ENCODE peak calls at places on chromosomes 11 and 22, in ten cellular contexts. One of them, this sample, is unnamed.

GRCh38 chr11:11373934-11374333 is 20.9 kb upstream of the CSNK2A3 start:
- DNase-seq in Calu3: no peak
- DNase-seq in astrocyte of the spinal cord: no peak
- DNase-seq in epithelial cell of esophagus: no peak
- DNase-seq in CD4-positive, alpha-beta T cell: no peak
- DNase-seq in HL-60: no peak
- DNase-seq in HFFc6: no peak
- DNase-seq in kidney: no peak
- DNase-seq in CD8-positive, alpha-beta T cell: no peak
- DNase-seq in foreskin fibroblast: no peak
- DNase-seq in this sample: no peak

GRCh38 chr11:16052750-16053149 is 303.6 kb downstream of the SOX6 start:
- DNase-seq in epithelial cell of esophagus: no peak
- DNase-seq in HFFc6: no peak
- DNase-seq in astrocyte of the spinal cord: no peak
- DNase-seq in CD4-positive, alpha-beta T cell: no peak
- DNase-seq in kidney: no peak
- DNase-seq in foreskin fibroblast: no peak
- DNase-seq in CD8-positive, alpha-beta T cell: no peak
- DNase-seq in Calu3: no peak
- DNase-seq in HL-60: no peak
- DNase-seq in this sample: no peak

GRCh38 chr11:19116315-19116970 is 525 bp upstream of the ZDHHC13 start:
- DNase-seq in foreskin fibroblast: no peak
- DNase-seq in astrocyte of the spinal cord: no peak
- DNase-seq in epithelial cell of esophagus: no peak
- DNase-seq in CD4-positive, alpha-beta T cell: no peak
- DNase-seq in Calu3: no peak
- DNase-seq in CD8-positive, alpha-beta T cell: no peak
- DNase-seq in HL-60: no peak
- DNase-seq in kidney: no peak
- DNase-seq in HFFc6: no peak
- DNase-seq in this sample: no peak

GRCh38 chr11:60265373-60266214 is 14.9 kb upstream of the MS4A4A start:
- DNase-seq in kidney: no peak
- DNase-seq in CD4-positive, alpha-beta T cell: no peak
- DNase-seq in Calu3: peak
- DNase-seq in foreskin fibroblast: peak
- DNase-seq in HFFc6: peak
- DNase-seq in epithelial cell of esophagus: peak
- DNase-seq in CD8-positive, alpha-beta T cell: no peak
- DNase-seq in astrocyte of the spinal cord: peak
- DNase-seq in HL-60: no peak
- DNase-seq in this sample: no peak

GRCh38 chr22:27846248-27846760 is 44.7 kb upstream of the MN1 start:
- DNase-seq in epithelial cell of esophagus: no peak
- DNase-seq in HFFc6: no peak
- DNase-seq in CD4-positive, alpha-beta T cell: no peak
- DNase-seq in kidney: no peak
- DNase-seq in HL-60: no peak
- DNase-seq in astrocyte of the spinal cord: no peak
- DNase-seq in Calu3: no peak
- DNase-seq in foreskin fibroblast: no peak
- DNase-seq in CD8-positive, alpha-beta T cell: no peak
- DNase-seq in this sample: no peak

GRCh38 chr11:78350646-78351165 is 66.9 kb downstream of the GAB2 start:
- DNase-seq in Calu3: no peak
- DNase-seq in CD8-positive, alpha-beta T cell: no peak
- DNase-seq in epithelial cell of esophagus: no peak
- DNase-seq in foreskin fibroblast: no peak
- DNase-seq in HL-60: peak
- DNase-seq in HFFc6: peak
- DNase-seq in CD4-positive, alpha-beta T cell: no peak
- DNase-seq in kidney: no peak
- DNase-seq in astrocyte of the spinal cord: peak
- DNase-seq in this sample: no peak

GRCh38 chr11:69403556-69404215 is 77.8 kb upstream of the LINC01488 start:
- DNase-seq in Calu3: no peak
- DNase-seq in foreskin fibroblast: peak
- DNase-seq in astrocyte of the spinal cord: peak
- DNase-seq in HFFc6: peak
- DNase-seq in kidney: peak
- DNase-seq in CD4-positive, alpha-beta T cell: no peak
- DNase-seq in epithelial cell of esophagus: peak
- DNase-seq in CD8-positive, alpha-beta T cell: no peak
- DNase-seq in HL-60: no peak
- DNase-seq in this sample: no peak

GRCh38 chr22:39214006-39214382 is 30.8 kb downstream of the PDGFB start:
- DNase-seq in Calu3: no peak
- DNase-seq in foreskin fibroblast: no peak
- DNase-seq in HFFc6: no peak
- DNase-seq in epithelial cell of esophagus: no peak
- DNase-seq in CD4-positive, alpha-beta T cell: no peak
- DNase-seq in kidney: no peak
- DNase-seq in HL-60: no peak
- DNase-seq in astrocyte of the spinal cord: no peak
- DNase-seq in CD8-positive, alpha-beta T cell: no peak
- DNase-seq in this sample: no peak

GRCh38 chr11:72721689-72722049 is 30.5 kb downstream of the ARAP1 start:
- DNase-seq in CD4-positive, alpha-beta T cell: peak
- DNase-seq in astrocyte of the spinal cord: peak
- DNase-seq in foreskin fibroblast: no peak
- DNase-seq in HFFc6: no peak
- DNase-seq in kidney: peak
- DNase-seq in CD8-positive, alpha-beta T cell: peak
- DNase-seq in Calu3: no peak
- DNase-seq in epithelial cell of esophagus: peak
- DNase-seq in HL-60: no peak
- DNase-seq in this sample: peak

GRCh38 chr11:16997624-16998023 is 16.6 kb downstream of the PLEKHA7 start:
- DNase-seq in CD8-positive, alpha-beta T cell: no peak
- DNase-seq in foreskin fibroblast: no peak
- DNase-seq in astrocyte of the spinal cord: no peak
- DNase-seq in epithelial cell of esophagus: no peak
- DNase-seq in CD4-positive, alpha-beta T cell: no peak
- DNase-seq in HL-60: no peak
- DNase-seq in HFFc6: no peak
- DNase-seq in Calu3: no peak
- DNase-seq in kidney: no peak
- DNase-seq in this sample: no peak

GRCh38 chr11:12144306-12145174 is 34.1 kb downstream of the MICAL2 start:
- DNase-seq in CD8-positive, alpha-beta T cell: no peak
- DNase-seq in astrocyte of the spinal cord: no peak
- DNase-seq in kidney: no peak
- DNase-seq in foreskin fibroblast: no peak
- DNase-seq in epithelial cell of esophagus: no peak
- DNase-seq in HFFc6: no peak
- DNase-seq in CD4-positive, alpha-beta T cell: no peak
- DNase-seq in HL-60: no peak
- DNase-seq in Calu3: no peak
- DNase-seq in this sample: no peak

GRCh38 chr11:16527525-16528246 is 171.3 kb upstream of the SOX6 start:
- DNase-seq in HL-60: no peak
- DNase-seq in kidney: no peak
- DNase-seq in Calu3: no peak
- DNase-seq in epithelial cell of esophagus: no peak
- DNase-seq in HFFc6: no peak
- DNase-seq in CD8-positive, alpha-beta T cell: no peak
- DNase-seq in CD4-positive, alpha-beta T cell: no peak
- DNase-seq in foreskin fibroblast: no peak
- DNase-seq in astrocyte of the spinal cord: no peak
- DNase-seq in this sample: no peak

GRCh38 chr22:35703861-35704584 is 13.6 kb upstream of the APOL5 start:
- DNase-seq in foreskin fibroblast: no peak
- DNase-seq in HL-60: no peak
- DNase-seq in astrocyte of the spinal cord: peak
- DNase-seq in epithelial cell of esophagus: no peak
- DNase-seq in kidney: no peak
- DNase-seq in Calu3: no peak
- DNase-seq in CD8-positive, alpha-beta T cell: no peak
- DNase-seq in CD4-positive, alpha-beta T cell: no peak
- DNase-seq in HFFc6: no peak
- DNase-seq in this sample: no peak

GRCh38 chr11:132334769-132335280 is 964.4 kb downstream of the NTM start:
- DNase-seq in foreskin fibroblast: no peak
- DNase-seq in astrocyte of the spinal cord: no peak
- DNase-seq in HL-60: no peak
- DNase-seq in epithelial cell of esophagus: no peak
- DNase-seq in CD4-positive, alpha-beta T cell: no peak
- DNase-seq in CD8-positive, alpha-beta T cell: no peak
- DNase-seq in HFFc6: no peak
- DNase-seq in kidney: no peak
- DNase-seq in Calu3: no peak
- DNase-seq in this sample: no peak

DNA sequence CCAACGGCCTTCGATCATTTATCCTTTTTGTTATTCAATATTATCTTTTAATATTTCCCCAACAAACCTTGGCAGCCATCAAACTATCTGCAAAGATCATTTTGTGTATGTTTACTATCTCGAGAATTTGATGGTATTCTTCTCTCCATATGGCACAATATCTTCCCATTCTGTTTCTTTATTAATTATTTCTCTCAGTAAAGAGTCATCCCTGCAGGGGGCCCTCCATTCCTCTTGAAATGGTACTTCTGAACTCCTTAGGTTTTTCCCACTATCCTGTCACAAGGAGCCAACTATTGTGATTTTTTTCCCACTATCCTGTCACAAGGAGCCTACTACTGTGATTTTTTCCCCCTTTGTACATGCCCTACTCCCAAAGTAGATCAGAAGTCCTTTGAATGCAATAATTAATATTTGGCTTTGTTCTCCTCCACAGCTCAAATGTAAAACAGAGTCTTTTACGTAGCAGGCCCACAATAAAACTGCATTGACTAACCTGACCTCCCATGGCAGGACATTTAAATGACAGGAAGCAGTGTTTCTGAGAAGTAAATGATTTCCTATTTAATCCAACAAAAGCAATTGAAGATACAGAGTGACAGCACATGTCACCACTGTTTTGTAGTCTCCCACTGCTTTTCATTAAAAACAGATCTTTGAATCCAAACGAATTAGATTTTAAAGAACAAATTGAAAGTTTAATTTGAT is 43.3 kb downstream of the PDGFD start:
- DNase-seq in CD4-positive, alpha-beta T cell: no peak
- DNase-seq in HL-60: no peak
- DNase-seq in astrocyte of the spinal cord: no peak
- DNase-seq in epithelial cell of esophagus: no peak
- DNase-seq in Calu3: no peak
- DNase-seq in foreskin fibroblast: no peak
- DNase-seq in kidney: no peak
- DNase-seq in HFFc6: no peak
- DNase-seq in CD8-positive, alpha-beta T cell: no peak
- DNase-seq in this sample: no peak
- TF ChIP-seq CTCF in CD4-positive, alpha-beta T cell: no peak
- TF ChIP-seq CTCF in HL-60: no peak
- TF ChIP-seq CTCF in astrocyte of the spinal cord: no peak
- TF ChIP-seq CTCF in epithelial cell of esophagus: no peak
- TF ChIP-seq CTCF in Calu3: no peak
- TF ChIP-seq CTCF in foreskin fibroblast: peak
- TF ChIP-seq CTCF in kidney: no peak
- TF ChIP-seq CTCF in HFFc6: no peak
- TF ChIP-seq CTCF in CD8-positive, alpha-beta T cell: no peak
- TF ChIP-seq CTCF in this sample: no peak

GRCh38 chr11:126149759-126150236 is 61.7 kb downstream of the RPUSD4 start:
- DNase-seq in astrocyte of the spinal cord: no peak
- DNase-seq in CD4-positive, alpha-beta T cell: no peak
- DNase-seq in kidney: no peak
- DNase-seq in Calu3: no peak
- DNase-seq in foreskin fibroblast: no peak
- DNase-seq in HFFc6: no peak
- DNase-seq in CD8-positive, alpha-beta T cell: no peak
- DNase-seq in HL-60: no peak
- DNase-seq in epithelial cell of esophagus: no peak
- DNase-seq in this sample: no peak
- TF ChIP-seq CTCF in astrocyte of the spinal cord: no peak
- TF ChIP-seq CTCF in CD4-positive, alpha-beta T cell: no peak
- TF ChIP-seq CTCF in kidney: no peak
- TF ChIP-seq CTCF in Calu3: no peak
- TF ChIP-seq CTCF in foreskin fibroblast: no peak
- TF ChIP-seq CTCF in HFFc6: no peak
- TF ChIP-seq CTCF in CD8-positive, alpha-beta T cell: no peak
- TF ChIP-seq CTCF in HL-60: no peak
- TF ChIP-seq CTCF in epithelial cell of esophagus: no peak
- TF ChIP-seq CTCF in this sample: no peak

DNA sequence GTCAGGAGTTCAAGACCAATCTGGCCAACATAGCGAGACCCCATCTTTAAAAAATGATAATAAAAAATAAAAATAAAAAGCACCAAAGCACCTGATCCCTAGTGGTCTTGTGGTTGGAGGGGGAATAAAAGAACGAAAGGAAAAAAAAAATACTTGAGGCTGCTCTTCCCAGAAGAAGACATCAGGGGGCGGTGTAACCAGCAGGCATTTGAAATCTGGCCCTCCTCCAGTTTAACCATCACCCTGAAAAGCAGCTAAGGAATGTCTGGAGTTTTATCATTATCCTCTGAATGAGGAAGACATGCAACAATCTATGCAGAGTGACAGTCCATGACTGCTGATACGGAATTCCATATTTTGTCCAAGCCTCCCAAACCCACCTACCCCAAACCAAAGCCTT is 5.6 kb upstream of the KCTD17 start:
- DNase-seq in Calu3: no peak
- DNase-seq in HFFc6: peak
- DNase-seq in foreskin fibroblast: peak
- DNase-seq in astrocyte of the spinal cord: peak
- DNase-seq in CD4-positive, alpha-beta T cell: no peak
- DNase-seq in HL-60: no peak
- DNase-seq in kidney: no peak
- DNase-seq in CD8-positive, alpha-beta T cell: no peak
- DNase-seq in epithelial cell of esophagus: peak
- DNase-seq in this sample: no peak
- TF ChIP-seq CTCF in Calu3: no peak
- TF ChIP-seq CTCF in HFFc6: peak
- TF ChIP-seq CTCF in foreskin fibroblast: peak
- TF ChIP-seq CTCF in astrocyte of the spinal cord: peak
- TF ChIP-seq CTCF in CD4-positive, alpha-beta T cell: peak
- TF ChIP-seq CTCF in HL-60: peak
- TF ChIP-seq CTCF in kidney: peak
- TF ChIP-seq CTCF in CD8-positive, alpha-beta T cell: peak
- TF ChIP-seq CTCF in epithelial cell of esophagus: peak
- TF ChIP-seq CTCF in this sample: no peak

GRCh38 chr11:104432981-104433380 is 269.0 kb upstream of the PDGFD start:
- DNase-seq in CD8-positive, alpha-beta T cell: no peak
- DNase-seq in kidney: no peak
- DNase-seq in HL-60: no peak
- DNase-seq in HFFc6: no peak
- DNase-seq in astrocyte of the spinal cord: no peak
- DNase-seq in CD4-positive, alpha-beta T cell: no peak
- DNase-seq in foreskin fibroblast: no peak
- DNase-seq in epithelial cell of esophagus: no peak
- DNase-seq in Calu3: no peak
- DNase-seq in this sample: no peak

GRCh38 chr11:104433751-104434150 is 269.8 kb upstream of the PDGFD start:
- DNase-seq in CD8-positive, alpha-beta T cell: no peak
- DNase-seq in HL-60: no peak
- DNase-seq in foreskin fibroblast: no peak
- DNase-seq in CD4-positive, alpha-beta T cell: no peak
- DNase-seq in astrocyte of the spinal cord: no peak
- DNase-seq in HFFc6: no peak
- DNase-seq in kidney: no peak
- DNase-seq in epithelial cell of esophagus: no peak
- DNase-seq in Calu3: no peak
- DNase-seq in this sample: no peak

GRCh38 chr11:104432526-104432925 is 268.6 kb upstream of the PDGFD start:
- DNase-seq in epithelial cell of esophagus: peak
- DNase-seq in HL-60: no peak
- DNase-seq in CD4-positive, alpha-beta T cell: no peak
- DNase-seq in HFFc6: no peak
- DNase-seq in kidney: no peak
- DNase-seq in foreskin fibroblast: no peak
- DNase-seq in CD8-positive, alpha-beta T cell: no peak
- DNase-seq in Calu3: no peak
- DNase-seq in astrocyte of the spinal cord: no peak
- DNase-seq in this sample: no peak

GRCh38 chr11:104435498-104435897 is 271.6 kb upstream of the PDGFD start:
- DNase-seq in CD4-positive, alpha-beta T cell: no peak
- DNase-seq in HL-60: no peak
- DNase-seq in epithelial cell of esophagus: no peak
- DNase-seq in HFFc6: no peak
- DNase-seq in Calu3: no peak
- DNase-seq in astrocyte of the spinal cord: no peak
- DNase-seq in foreskin fibroblast: no peak
- DNase-seq in CD8-positive, alpha-beta T cell: no peak
- DNase-seq in kidney: no peak
- DNase-seq in this sample: no peak
- TF ChIP-seq CTCF in CD4-positive, alpha-beta T cell: no peak
- TF ChIP-seq CTCF in HL-60: no peak
- TF ChIP-seq CTCF in epithelial cell of esophagus: no peak
- TF ChIP-seq CTCF in HFFc6: no peak
- TF ChIP-seq CTCF in Calu3: no peak
- TF ChIP-seq CTCF in astrocyte of the spinal cord: no peak
- TF ChIP-seq CTCF in foreskin fibroblast: no peak
- TF ChIP-seq CTCF in CD8-positive, alpha-beta T cell: no peak
- TF ChIP-seq CTCF in kidney: no peak
- TF ChIP-seq CTCF in this sample: no peak